ENCODE peak calls at places on chromosome 11, in ten cellular contexts. J, Y, W, A, K, E, B, F, M and Z are unnamed samples.

GRCh38 chr11:103888541-103888951 is 147.9 kb upstream of the DDI1 start:
- DNase-seq in K (no peak), B (no peak), Y (no peak), J (peak), M (no peak), E (no peak), A (no peak), F (no peak), W (no peak), Z (no peak)

GRCh38 chr11:61855939-61856730 is 28.0 kb downstream of the FADS2 start:
- DNase-seq in M (no peak), W (no peak), A (no peak), E (no peak), Y (no peak), J (no peak), B (no peak), K (no peak), F (no peak), Z (no peak)

GRCh38 chr11:63248966-63249365 is 5.6 kb upstream of the SLC22A25 start:
- DNase-seq in A (no peak), M (no peak), F (no peak), Y (no peak), W (no peak), B (no peak), J (no peak), K (no peak), E (no peak), Z (no peak)

GRCh38 chr11:76232026-76232665 is 25.8 kb upstream of the WNT11 start:
- DNase-seq in J (no peak), Y (peak), K (no peak), M (no peak), B (no peak), F (no peak), W (no peak), E (no peak), A (peak), Z (no peak)

GRCh38 chr11:94330789-94331188 is 26.4 kb downstream of the IZUMO1R start:
- DNase-seq in Y (no peak), M (no peak), F (no peak), B (no peak), E (no peak), W (no peak), J (no peak), A (no peak), K (no peak), Z (no peak)

GRCh38 chr11:63017306-63017974 is 1.8 kb upstream of the SLC22A8 start:
- DNase-seq in F (no peak), A (no peak), B (no peak), J (no peak), E (no peak), K (peak), Y (no peak), W (no peak), M (no peak), Z (no peak)

GRCh38 chr11:70661763-70662501 is 263.6 kb downstream of the CTTN start:
- DNase-seq in W (no peak), J (peak), Y (no peak), F (peak), M (no peak), B (no peak), K (no peak), A (no peak), E (peak), Z (no peak)

GRCh38 chr11:33893711-33894401 is 2.0 kb upstream of the LMO2 start:
- DNase-seq in Y (peak), J (no peak), F (no peak), K (no peak), A (peak), B (no peak), E (no peak), W (no peak), M (peak), Z (peak)